ENCODE peak calls at places on chromosomes 11 and 22, in nine cellular contexts. R, L, D, P, E, K, Q, X and M are unnamed samples.

GRCh38 chr11:131955901-131956300 is 585.5 kb downstream of the NTM start:
- DNase-seq in D (no peak), E (no peak), R (no peak), P (no peak), X (no peak), L (no peak), Q (no peak), K (no peak), M (no peak)

GRCh38 chr11:62237499-62237898 is 4.5 kb upstream of the SCGB1D2 start:
- DNase-seq in X (no peak), R (no peak), Q (no peak), E (no peak), K (no peak), L (no peak), P (no peak), D (no peak), M (no peak)

GRCh38 chr11:41612415-41612814 is 153.0 kb upstream of the LRRC4C start:
- DNase-seq in L (no peak), X (no peak), E (no peak), R (no peak), P (no peak), D (no peak), Q (no peak), K (no peak), M (peak; percentile 1)

GRCh38 chr11:86558219-86558618 is 114.2 kb downstream of the ME3 start:
- DNase-seq in D (no peak), K (peak; percentile 24), L (no peak), X (no peak), Q (no peak), E (no peak), P (no peak), R (no peak), M (no peak)

GRCh38 chr11:96464695-96465307 is 75.0 kb downstream of the JRKL start:
- DNase-seq in Q (no peak), L (no peak), D (no peak), K (peak; percentile 64), E (peak; percentile 51), X (no peak), R (no peak), P (no peak), M (peak; percentile 44)

GRCh38 chr22:35622132-35622913 is 5.2 kb upstream of the MB start:
- DNase-seq in K (no peak), X (peak; percentile 65), E (no peak), L (no peak), Q (no peak), D (peak; percentile 83), P (no peak), R (peak; percentile 26), M (peak; percentile 60)

GRCh38 chr11:119901657-119902577 is 172.9 kb upstream of the NECTIN1 start:
- DNase-seq in D (no peak), E (no peak), K (no peak), X (no peak), P (no peak), Q (no peak), R (no peak), L (no peak), M (no peak)

GRCh38 chr22:37741312-37741795 is 44.5 kb downstream of the TRIOBP start:
- DNase-seq in Q (no peak), P (peak; percentile 85), X (peak; percentile 89), E (no peak), K (no peak), L (peak; percentile 94), R (peak; percentile 40), D (peak; percentile 81), M (peak; percentile 28)

GRCh38 chr11:96014234-96014633 is 90.3 kb upstream of the MTMR2 start:
- DNase-seq in K (no peak), P (no peak), X (no peak), E (no peak), D (no peak), Q (no peak), L (no peak), R (no peak), M (no peak)

GRCh38 chr22:48379371-48379770 is 1448.3 kb downstream of the BRD1 start:
- DNase-seq in E (no peak), P (peak; percentile 39), K (no peak), X (no peak), R (no peak), Q (no peak), D (no peak), L (no peak), M (no peak)

GRCh38 chr11:11672764-11673163 is 51.0 kb upstream of the GALNT18 start:
- DNase-seq in R (no peak), P (no peak), K (no peak), Q (no peak), L (no peak), D (no peak), E (no peak), X (no peak), M (no peak)

GRCh38 chr11:74754507-74755255 is 6.0 kb downstream of the RNF169 start:
- DNase-seq in Q (no peak), X (no peak), K (peak; percentile 92), R (no peak), E (peak; percentile 95), D (no peak), P (no peak), L (no peak), M (no peak)

GRCh38 chr22:29994027-29994715 is 86.1 kb upstream of the HORMAD2 start:
- DNase-seq in Q (no peak), R (no peak), E (peak; percentile 82), X (no peak), L (no peak), P (no peak), D (no peak), K (peak; percentile 26), M (no peak)

GRCh38 chr11:128399186-128399585 is 188.2 kb downstream of the ETS1 start:
- DNase-seq in R (no peak), P (no peak), E (no peak), K (peak; percentile 50), D (no peak), Q (no peak), L (no peak), X (no peak), M (no peak)

GRCh38 chr22:45516163-45516562 is 13.5 kb downstream of the FBLN1 start:
- DNase-seq in Q (no peak), K (no peak), D (no peak), P (no peak), L (no peak), X (no peak), R (no peak), E (no peak), M (no peak)

GRCh38 chr11:132125855-132126841 is 755.7 kb downstream of the NTM start:
- DNase-seq in R (no peak), Q (no peak), D (no peak), E (no peak), L (no peak), X (no peak), P (no peak), K (peak; percentile 48), M (peak; percentile 9)

GRCh38 chr11:124825876-124826275 is 25.7 kb upstream of the MSANTD2 start:
- DNase-seq in Q (no peak), P (no peak), K (no peak), L (no peak), X (no peak), E (no peak), D (no peak), R (no peak), M (no peak)
- H3K4me3 ChIP-seq in Q (no peak overlapping the region), P (no peak overlapping the region), K (no peak overlapping the region), L (no peak overlapping the region), X (no peak overlapping the region), E (no peak overlapping the region), D (no peak overlapping the region), R (no peak overlapping the region), M (no peak overlapping the region)

GRCh38 chr11:72831521-72832300 is 17.5 kb downstream of the ATG16L2 start:
- DNase-seq in R (peak; percentile 76), D (peak; percentile 83), E (peak; percentile 42), K (peak; percentile 80), P (peak; percentile 87), Q (peak; percentile 77), L (peak; percentile 93), X (peak; percentile 87), M (peak; percentile 68)
- H3K27ac ChIP-seq in R (no peak overlapping the region), D (no peak overlapping the region), E (peak overlapping the region; percentile 13), K (no peak overlapping the region), P (peak overlapping the region; percentile 53), Q (peak overlapping the region; percentile 67), L (peak overlapping the region; percentile 87), X (peak overlapping the region; percentile 95), M (no peak overlapping the region)

GRCh38 chr11:281486-282161 is 3.4 kb downstream of the NLRP6 start:
- DNase-seq in E (no peak), R (no peak), X (no peak), L (no peak), P (peak; percentile 59), Q (no peak), K (no peak), D (no peak), M (peak; percentile 5)

GRCh38 chr11:283405-284080 is 5.3 kb downstream of the NLRP6 start:
- DNase-seq in R (no peak), K (no peak), Q (no peak), D (no peak), E (no peak), X (no peak), L (no peak), P (no peak), M (peak; percentile 24)

GRCh38 chr11:282630-283360 is 4.6 kb downstream of the NLRP6 start:
- DNase-seq in E (no peak), X (no peak), D (no peak), K (no peak), L (no peak), Q (no peak), R (no peak), P (no peak), M (peak; percentile 69)

GRCh38 chr11:280762-281485 is 2.7 kb downstream of the NLRP6 start:
- DNase-seq in Q (no peak), R (peak; percentile 23), P (peak; percentile 67), X (no peak), K (no peak), D (no peak), E (no peak), L (no peak), M (peak; percentile 36)

DNA sequence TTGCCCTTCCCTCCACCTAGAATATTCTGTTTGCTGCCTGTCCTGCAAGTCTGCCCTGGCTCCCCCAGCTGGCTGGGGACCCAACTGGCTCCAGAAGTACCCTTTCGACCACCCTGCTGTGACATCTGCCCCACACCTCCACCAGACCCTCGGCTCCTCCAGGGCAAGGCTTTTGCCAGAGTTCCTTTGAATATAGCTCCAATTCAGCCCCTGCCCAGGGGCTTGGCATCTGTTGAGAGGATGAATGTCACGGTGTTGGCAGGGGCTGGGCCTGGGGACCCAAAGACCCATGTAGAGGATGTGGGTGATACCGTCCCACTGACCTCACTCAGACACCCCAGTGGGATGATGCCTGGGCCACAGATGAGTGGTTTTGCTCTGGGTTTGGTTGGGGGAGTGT is 4.0 kb downstream of the NLRP6 start:
- DNase-seq in E (no peak), Q (no peak), X (no peak), P (no peak), K (no peak), D (no peak), R (no peak), L (no peak), M (peak; percentile 5)
- H3K27me3 ChIP-seq in E (peaks cover 3% of the 10 kb centered on the region), Q (peaks cover 65% of the 10 kb centered on the region), X (peaks cover 100% of the 10 kb centered on the region), P (peaks cover 83% of the 10 kb centered on the region), K (peaks cover 42% of the 10 kb centered on the region), D (peaks cover 75% of the 10 kb centered on the region), R (peaks cover 21% of the 10 kb centered on the region), L (peaks cover 24% of the 10 kb centered on the region), M (peaks cover 14% of the 10 kb centered on the region)

DNA sequence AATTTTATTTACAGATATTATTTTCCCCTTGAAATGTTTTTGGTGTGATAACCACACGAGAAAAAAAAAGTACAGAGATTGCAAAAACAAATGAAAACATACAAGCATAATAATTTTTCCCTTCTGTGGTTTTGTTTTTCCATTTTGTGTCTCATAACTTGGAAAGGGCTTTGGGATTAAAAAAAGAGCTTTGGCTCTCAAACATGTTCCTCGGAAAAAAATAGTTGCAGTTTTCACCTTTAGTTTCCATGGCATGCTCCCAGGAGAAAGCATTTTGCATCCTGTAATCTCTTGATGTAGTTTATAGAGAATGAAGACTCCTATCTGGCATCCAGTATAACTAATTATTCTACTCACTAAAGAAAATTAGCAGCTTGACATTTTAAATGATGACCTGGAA is 362.1 kb upstream of the PDGFD start:
- DNase-seq in L (no peak), E (no peak), P (no peak), K (no peak), X (no peak), Q (no peak), D (no peak), R (no peak), M (no peak)
- H3K4me3 ChIP-seq in L (no peak overlapping the region), E (no peak overlapping the region), P (no peak overlapping the region), K (no peak overlapping the region), X (no peak overlapping the region), Q (no peak overlapping the region), D (no peak overlapping the region), R (no peak overlapping the region), M (no peak overlapping the region)